ENCODE peak calls at places on chromosomes 5 and 9, in seven cellular contexts. One of them, this sample, is unnamed.

GRCh38 chr9:119234636-119235035 is 134.6 kb downstream of the BRINP1 start:
- DNase-seq in NCI-H69: no peak
- DNase-seq in pancreas: no peak
- DNase-seq in A172: no peak
- DNase-seq in psoas muscle: no peak
- DNase-seq in testis: no peak
- DNase-seq in HCT116: no peak
- DNase-seq in this sample: no peak

GRCh38 chr5:94911285-94911684 is 292.8 kb downstream of the SLF1 start:
- DNase-seq in NCI-H69: no peak
- DNase-seq in pancreas: no peak
- DNase-seq in A172: no peak
- DNase-seq in psoas muscle: no peak
- DNase-seq in testis: no peak
- DNase-seq in HCT116: no peak
- DNase-seq in this sample: no peak

GRCh38 chr9:120574473-120574872 is 5.5 kb downstream of the CDK5RAP2 start:
- DNase-seq in NCI-H69: peak
- DNase-seq in pancreas: no peak
- DNase-seq in A172: no peak
- DNase-seq in psoas muscle: no peak
- DNase-seq in testis: no peak
- DNase-seq in HCT116: no peak
- DNase-seq in this sample: no peak

GRCh38 chr9:133889498-133890301 is 102.4 kb downstream of the VAV2 start:
- DNase-seq in NCI-H69: peak
- DNase-seq in pancreas: no peak
- DNase-seq in A172: peak
- DNase-seq in psoas muscle: no peak
- DNase-seq in testis: no peak
- DNase-seq in HCT116: no peak
- DNase-seq in this sample: no peak

GRCh38 chr9:84969084-84969483 is 299.6 kb downstream of the NTRK2 start:
- DNase-seq in NCI-H69: peak
- DNase-seq in pancreas: no peak
- DNase-seq in A172: no peak
- DNase-seq in psoas muscle: no peak
- DNase-seq in testis: no peak
- DNase-seq in HCT116: no peak
- DNase-seq in this sample: no peak

GRCh38 chr5:99926463-99926862 is 608.7 kb upstream of the FAM174A start:
- DNase-seq in NCI-H69: no peak
- DNase-seq in pancreas: no peak
- DNase-seq in A172: no peak
- DNase-seq in psoas muscle: no peak
- DNase-seq in testis: no peak
- DNase-seq in HCT116: no peak
- DNase-seq in this sample: no peak

GRCh38 chr5:140882591-140882899 is 621 bp downstream of the PCDHA13 start:
- DNase-seq in NCI-H69: peak
- DNase-seq in pancreas: no peak
- DNase-seq in A172: peak
- DNase-seq in psoas muscle: no peak
- DNase-seq in testis: peak
- DNase-seq in HCT116: peak
- DNase-seq in this sample: no peak

GRCh38 chr5:59179704-59180103 is 596.8 kb downstream of the RAB3C start:
- DNase-seq in NCI-H69: no peak
- DNase-seq in pancreas: no peak
- DNase-seq in A172: no peak
- DNase-seq in psoas muscle: no peak
- DNase-seq in testis: no peak
- DNase-seq in HCT116: no peak
- DNase-seq in this sample: no peak

GRCh38 chr5:178699854-178700253 is 30.6 kb downstream of the ZNF354A start:
- DNase-seq in NCI-H69: no peak
- DNase-seq in pancreas: no peak
- DNase-seq in A172: no peak
- DNase-seq in psoas muscle: no peak
- DNase-seq in testis: no peak
- DNase-seq in HCT116: no peak
- DNase-seq in this sample: no peak

GRCh38 chr9:88680041-88680440 is 145.1 kb downstream of the NXNL2 start:
- DNase-seq in NCI-H69: no peak
- DNase-seq in pancreas: no peak
- DNase-seq in A172: no peak
- DNase-seq in psoas muscle: no peak
- DNase-seq in testis: no peak
- DNase-seq in HCT116: no peak
- DNase-seq in this sample: no peak

GRCh38 chr5:151288180-151288579 is 15.4 kb downstream of the SLC36A3 start:
- DNase-seq in NCI-H69: peak
- DNase-seq in pancreas: no peak
- DNase-seq in A172: peak
- DNase-seq in psoas muscle: no peak
- DNase-seq in testis: no peak
- DNase-seq in HCT116: peak
- DNase-seq in this sample: no peak

GRCh38 chr5:64505769-64506566 is at the start of gene RGS7BP:
- DNase-seq in NCI-H69: peak
- DNase-seq in pancreas: peak
- DNase-seq in A172: no peak
- DNase-seq in psoas muscle: peak
- DNase-seq in testis: peak
- DNase-seq in HCT116: no peak
- DNase-seq in this sample: peak

GRCh38 chr9:129609486-129610192 is 11.3 kb downstream of the C9orf50 start:
- DNase-seq in NCI-H69: peak
- DNase-seq in pancreas: peak
- DNase-seq in A172: peak
- DNase-seq in psoas muscle: peak
- DNase-seq in testis: peak
- DNase-seq in HCT116: no peak
- DNase-seq in this sample: peak

GRCh38 chr5:141559481-141559880 is 59.3 kb downstream of the DIAPH1 start:
- DNase-seq in NCI-H69: peak
- DNase-seq in pancreas: no peak
- DNase-seq in A172: peak
- DNase-seq in psoas muscle: no peak
- DNase-seq in testis: no peak
- DNase-seq in HCT116: no peak
- DNase-seq in this sample: no peak

GRCh38 chr9:135887585-135888050 is 19.7 kb downstream of the CAMSAP1 start:
- DNase-seq in NCI-H69: no peak
- DNase-seq in pancreas: no peak
- DNase-seq in A172: no peak
- DNase-seq in psoas muscle: no peak
- DNase-seq in testis: no peak
- DNase-seq in HCT116: no peak
- DNase-seq in this sample: peak

GRCh38 chr9:61671276-61671973 is 481.6 kb downstream of the SPATA31A7 start:
- DNase-seq in NCI-H69: no peak
- DNase-seq in pancreas: no peak
- DNase-seq in A172: no peak
- DNase-seq in psoas muscle: no peak
- DNase-seq in testis: peak
- DNase-seq in HCT116: no peak
- DNase-seq in this sample: no peak

GRCh38 chr9:37372839-37373238 is 49.7 kb upstream of the GRHPR start:
- DNase-seq in NCI-H69: no peak
- DNase-seq in pancreas: no peak
- DNase-seq in A172: no peak
- DNase-seq in psoas muscle: no peak
- DNase-seq in testis: no peak
- DNase-seq in HCT116: no peak
- DNase-seq in this sample: no peak

GRCh38 chr9:75866273-75866871 is 24.1 kb upstream of the PCSK5 start:
- DNase-seq in NCI-H69: peak
- DNase-seq in pancreas: peak
- DNase-seq in A172: peak
- DNase-seq in psoas muscle: no peak
- DNase-seq in testis: peak
- DNase-seq in HCT116: peak
- DNase-seq in this sample: peak

This sample was measured in adrenal gland.